ENCODE peak calls at places on chromosomes 12 and 14, in nine cellular contexts. Z is A673; X is C1 segment of cervical spinal cord; O is mucosa of descending colon; C is substantia nigra; U is lower leg skin; E is EH; D is activated CD4-positive, CD25-positive, alpha-beta regulatory T cell treated with anti-CD3 and anti-CD28 coated beads, Interleukin-2, amount 50 U/mL, for 16 hours; P is A172. K is an unnamed sample.

GRCh38 chr12:19150273-19150895 is 20.9 kb downstream of the PLEKHA5 start:
- DNase-seq in Z (no peak), X (no peak), O (no peak), C (no peak), U (no peak), E (peak), D (no peak), P (peak), K (no peak)

GRCh38 chr14:99682809-99683618 is 1.1 kb upstream of the CYP46A1 start:
- DNase-seq in Z (peak), X (peak), O (peak), C (peak), U (peak), E (peak), D (peak), P (peak), K (peak)

GRCh38 chr14:54366726-54367707 is 29.8 kb upstream of the CDKN3 start:
- DNase-seq in Z (peak), X (peak), O (peak), C (peak), U (no peak), E (peak), D (no peak), P (no peak), K (peak)

GRCh38 chr12:89247541-89247942 is 104.8 kb downstream of the DUSP6 start:
- DNase-seq in Z (no peak), X (no peak), O (no peak), C (no peak), U (no peak), E (no peak), D (no peak), P (no peak), K (no peak)

GRCh38 chr12:131452444-131452860 is 258.4 kb upstream of the SFSWAP start:
- DNase-seq in Z (peak), X (no peak), O (peak), C (no peak), U (no peak), E (no peak), D (no peak), P (no peak), K (no peak)

GRCh38 chr12:130729344-130729743 is 13.2 kb upstream of the RIMBP2 start:
- DNase-seq in Z (no peak), X (no peak), O (no peak), C (no peak), U (no peak), E (no peak), D (no peak), P (no peak), K (no peak)

GRCh38 chr12:27434673-27435565 is 11.6 kb upstream of the SMCO2 start:
- DNase-seq in Z (peak), X (no peak), O (peak), C (no peak), U (no peak), E (peak), D (no peak), P (peak), K (peak)

GRCh38 chr12:115999582-115999981 is 277.9 kb downstream of the MED13L start:
- DNase-seq in Z (no peak), X (no peak), O (no peak), C (no peak), U (no peak), E (no peak), D (no peak), P (no peak), K (no peak)

GRCh38 chr14:98955741-98956070 is 316.3 kb downstream of the BCL11B start:
- DNase-seq in Z (no peak), X (no peak), O (no peak), C (no peak), U (peak), E (no peak), D (no peak), P (no peak), K (no peak)

GRCh38 chr12:54560374-54560858 is 11.0 kb downstream of the PDE1B start:
- DNase-seq in Z (peak), X (peak), O (peak), C (peak), U (peak), E (peak), D (peak), P (peak), K (peak)

GRCh38 chr12:122665349-122665748 is 37.8 kb downstream of the HCAR2 start:
- DNase-seq in Z (no peak), X (no peak), O (no peak), C (no peak), U (no peak), E (no peak), D (no peak), P (no peak), K (no peak)

GRCh38 chr14:102028733-102029132 is 58.1 kb downstream of the HSP90AA1 start:
- DNase-seq in Z (no peak), X (no peak), O (peak), C (no peak), U (no peak), E (peak), D (no peak), P (peak), K (no peak)

GRCh38 chr14:52080817-52081755 is 12.2 kb upstream of the NID2 start:
- DNase-seq in Z (no peak), X (no peak), O (no peak), C (no peak), U (no peak), E (peak), D (no peak), P (peak), K (no peak)

GRCh38 chr12:11719678-11720099 is 70.2 kb downstream of the ETV6 start:
- DNase-seq in Z (peak), X (peak), O (peak), C (peak), U (peak), E (peak), D (no peak), P (peak), K (no peak)

GRCh38 chr14:86203843-86204242 is 673.9 kb downstream of the FLRT2 start:
- DNase-seq in Z (no peak), X (no peak), O (no peak), C (no peak), U (no peak), E (no peak), D (no peak), P (no peak), K (no peak)

GRCh38 chr14:35231207-35231755 is 60.9 kb upstream of the PSMA6 start:
- DNase-seq in Z (peak), X (no peak), O (no peak), C (no peak), U (no peak), E (no peak), D (no peak), P (no peak), K (no peak)